ENCODE peak calls at places on chromosomes 7 and 10, in eight cellular contexts. D is upper lobe of left lung, M is suprapubic skin, T is SK-N-MC, K is Panc1, V is spleen, B is prostate gland, L is HL-60. H is an unnamed sample.

GRCh38 chr10:79268100-79268670 is 79.1 kb upstream of the PPIF start:
- DNase-seq in V (no peak), D (no peak), T (no peak), L (no peak), M (no peak), B (no peak), K (no peak), H (no peak)

GRCh38 chr7:102146122-102146521 is 140.5 kb upstream of the SH2B2 start:
- DNase-seq in K (no peak), D (no peak), T (no peak), V (no peak), B (no peak), M (no peak), L (no peak), H (no peak)

GRCh38 chr10:132687181-132687892 is 98.6 kb downstream of the NKX6-2 start:
- DNase-seq in L (no peak), M (peak; percentile 44), B (no peak), K (no peak), T (no peak), V (peak; percentile 59), D (peak; percentile 58), H (no peak)

GRCh38 chr10:122422266-122422980 is 32.0 kb upstream of the ARMS2 start:
- DNase-seq in D (no peak), B (no peak), K (no peak), M (no peak), L (no peak), V (no peak), T (no peak), H (no peak)

GRCh38 chr10:117255835-117256460 is 15.0 kb downstream of the SLC18A2 start:
- DNase-seq in D (no peak), T (no peak), M (no peak), B (no peak), L (no peak), V (no peak), K (no peak), H (no peak)

GRCh38 chr7:82005056-82005455 is 235.2 kb upstream of the HGF start:
- DNase-seq in T (no peak), L (no peak), D (no peak), K (no peak), M (no peak), B (no peak), V (no peak), H (no peak)

GRCh38 chr10:68095176-68095575 is 14.1 kb upstream of the MYPN start:
- DNase-seq in T (no peak), M (no peak), B (no peak), D (no peak), V (no peak), K (no peak), L (no peak), H (no peak)

GRCh38 chr7:47553309-47553708 is 28.6 kb downstream of the TNS3 start:
- DNase-seq in M (no peak), T (no peak), D (no peak), B (no peak), L (no peak), V (no peak), K (no peak), H (no peak)

GRCh38 chr10:82621680-82622079 is 746.7 kb downstream of the NRG3 start:
- DNase-seq in K (no peak), V (no peak), D (no peak), B (no peak), M (no peak), T (no peak), L (no peak), H (no peak)

GRCh38 chr7:128435311-128435654 is 20.4 kb upstream of the HILPDA start:
- DNase-seq in K (no peak), T (no peak), M (no peak), B (no peak), V (no peak), D (no peak), L (no peak), H (no peak)

GRCh38 chr7:20532841-20533240 is 82.6 kb upstream of the ABCB5 start:
- DNase-seq in T (no peak), V (no peak), D (no peak), K (no peak), B (no peak), L (no peak), M (no peak), H (no peak)

GRCh38 chr10:77993612-77994011 is 35.7 kb downstream of the POLR3A start:
- DNase-seq in T (no peak), D (no peak), B (no peak), L (no peak), M (no peak), V (no peak), K (no peak), H (no peak)

GRCh38 chr10:46992794-46993552 is 81.7 kb downstream of the PTPN20 start:
- DNase-seq in T (no peak), M (peak; percentile 75), D (no peak), V (no peak), L (peak; percentile 16), K (peak; percentile 5), B (no peak), H (peak; percentile 25)

GRCh38 chr7:79245623-79246249 is 207.7 kb downstream of the MAGI2 start:
- DNase-seq in K (no peak), M (no peak), L (no peak), V (no peak), D (peak; percentile 22), T (no peak), B (no peak), H (no peak)

GRCh38 chr7:143351060-143351459 is 11.5 kb downstream of the FAM131B start:
- DNase-seq in B (no peak), M (no peak), V (no peak), T (no peak), D (no peak), K (no peak), L (no peak), H (no peak)

GRCh38 chr7:24733414-24734060 is 23.7 kb downstream of the GSDME start:
- DNase-seq in K (no peak), D (no peak), B (no peak), M (no peak), T (no peak), L (no peak), V (no peak), H (no peak)

GRCh38 chr10:34109952-34110702 is 705.0 kb downstream of the PARD3 start:
- DNase-seq in T (no peak), M (no peak), L (no peak), B (no peak), V (no peak), D (no peak), K (no peak), H (no peak)

GRCh38 chr10:7988985-7989384 is 65.5 kb upstream of the GATA3 start:
- DNase-seq in M (no peak), D (no peak), V (no peak), T (no peak), K (no peak), B (no peak), L (no peak), H (no peak)

GRCh38 chr7:22990588-22990949 is 23.4 kb downstream of the HYCC1 start:
- DNase-seq in D (no peak), B (no peak), K (no peak), V (no peak), M (no peak), L (no peak), T (no peak), H (no peak)

GRCh38 chr10:59312247-59312646 is 50.1 kb downstream of the FAM13C start:
- DNase-seq in K (no peak), T (no peak), M (no peak), L (no peak), D (no peak), B (no peak), V (no peak), H (no peak)
- H3K27ac ChIP-seq in K (no peak overlapping the region), T (no peak overlapping the region), M (no peak overlapping the region), L (no peak overlapping the region), D (no peak overlapping the region), B (no peak overlapping the region), V (no peak overlapping the region), H (no peak overlapping the region)

DNA sequence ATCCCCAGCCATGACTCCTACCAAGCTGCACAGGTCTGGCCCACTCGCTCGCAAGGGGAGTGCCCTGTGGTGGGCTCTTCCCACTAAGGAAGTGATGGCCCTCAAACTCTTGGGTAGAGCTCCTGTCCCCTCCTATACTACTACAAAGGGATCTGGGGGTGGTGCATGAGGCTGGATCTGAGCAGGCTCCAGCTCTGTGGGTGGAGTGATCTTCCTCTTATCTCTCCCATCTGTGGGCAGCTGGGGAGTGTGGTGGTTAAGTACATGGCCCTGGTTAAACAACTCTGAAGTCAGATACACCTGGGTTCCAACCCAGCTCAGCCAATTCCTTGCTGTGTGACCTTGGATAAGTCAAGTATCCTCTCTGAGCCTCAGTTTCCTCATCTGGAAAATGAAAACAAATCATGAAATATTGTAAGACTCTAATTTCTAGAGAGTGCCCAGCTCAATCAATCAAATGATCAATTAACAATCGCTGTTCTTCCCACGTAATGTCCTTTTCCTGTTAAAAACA is 17.4 kb downstream of the DDIT4 start:
- DNase-seq in L (peak; percentile 77), V (no peak), K (no peak), T (no peak), D (no peak), M (no peak), B (no peak), H (no peak)
- TF ChIP-seq POLR2AphosphoS5 in L (peak; percentile 63), V (no peak), K (no peak), T (no peak), D (no peak), M (no peak), B (no peak), H (no peak)

GRCh38 chr7:26062240-26062603 is 89.8 kb upstream of the NFE2L3 start:
- DNase-seq in B (no peak), T (no peak), L (no peak), V (no peak), K (no peak), M (no peak), D (no peak), H (no peak)
- H3K27ac ChIP-seq in B (no peak overlapping the region), T (no peak overlapping the region), L (no peak overlapping the region), V (no peak overlapping the region), K (no peak overlapping the region), M (no peak overlapping the region), D (no peak overlapping the region), H (no peak overlapping the region)

DNA sequence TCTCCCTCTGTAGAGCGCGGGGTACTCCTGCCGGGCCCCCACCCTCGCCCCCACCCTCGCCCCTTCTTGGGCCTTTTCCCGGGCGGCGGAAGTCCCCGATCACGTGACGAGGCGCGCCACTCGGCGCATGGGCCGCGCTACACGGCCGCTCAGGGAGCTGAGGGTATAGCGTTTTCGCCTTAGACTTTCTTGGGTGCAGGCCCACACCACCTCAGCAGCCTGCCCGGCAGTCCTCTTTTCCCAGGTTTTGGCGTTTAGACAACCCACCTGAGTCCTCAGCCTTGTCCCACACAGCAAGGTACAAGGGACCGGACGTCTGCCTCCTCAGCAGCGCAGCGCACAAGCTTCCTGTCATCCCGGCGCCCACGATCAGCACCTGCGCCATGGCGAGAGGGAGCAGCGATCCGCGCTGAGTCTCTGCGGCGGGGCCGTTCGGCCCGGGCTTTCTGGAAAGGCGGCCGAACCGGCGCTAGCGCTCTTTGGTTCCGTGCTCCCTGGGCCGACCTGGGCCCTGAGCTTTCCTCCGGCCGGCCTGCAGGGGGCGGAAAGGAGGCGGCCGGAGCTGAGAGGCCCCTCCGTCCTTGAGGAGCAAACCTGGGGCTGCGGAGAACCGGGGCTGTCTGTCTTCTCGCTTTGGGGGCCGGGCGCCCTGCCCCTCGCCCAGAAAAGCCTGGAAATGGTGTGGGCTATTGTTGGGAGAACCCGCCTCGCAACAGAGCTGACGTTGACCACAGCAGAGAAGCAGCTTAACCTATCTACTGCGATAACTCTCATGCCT is at the start of gene RNLS:
- DNase-seq in B (peak; percentile 44), T (no peak), L (peak; percentile 63), V (peak; percentile 93), M (peak; percentile 78), K (peak; percentile 30), D (peak; percentile 94), H (peak; percentile 78)
- TF ChIP-seq POLR2AphosphoS5 in B (peak; percentile 59), T (no peak), L (peak; percentile 55), V (peak; percentile 90), M (peak; percentile 44), K (peak; percentile 77), D (peak; percentile 59), H (peak; percentile 67)